ENCODE peak calls at places on chromosomes 12 and 14, in ten cellular contexts. E is midbrain; R is effector memory CD8-positive, alpha-beta T cell; P is T-helper 1 cell; L is neural crest cell; Q is naive thymus-derived CD8-positive, alpha-beta T cell; H is K562; Y is GM10248; V is EL; D is mesenteric fat pad. O is an unnamed sample.

GRCh38 chr12:130661501-130662255 is 54.4 kb downstream of the RIMBP2 start:
- DNase-seq in E (no peak), R (no peak), P (no peak), L (no peak), Q (no peak), H (peak), Y (no peak), V (no peak), D (no peak), O (peak)

GRCh38 chr12:76952995-76953394 is 74.2 kb upstream of the CSRP2 start:
- DNase-seq in E (no peak), R (no peak), P (no peak), L (no peak), Q (no peak), H (no peak), Y (no peak), V (no peak), D (no peak), O (no peak)

GRCh38 chr12:74499192-74499591 is 38.4 kb upstream of the ATXN7L3B start:
- DNase-seq in E (no peak), R (no peak), P (no peak), L (no peak), Q (no peak), H (no peak), Y (no peak), V (no peak), D (no peak), O (no peak)

GRCh38 chr12:82745807-82746206 is 59.1 kb downstream of the TMTC2 start:
- DNase-seq in E (no peak), R (no peak), P (no peak), L (no peak), Q (no peak), H (no peak), Y (no peak), V (no peak), D (no peak), O (no peak)

GRCh38 chr14:103692159-103692558 is 23.1 kb downstream of the XRCC3 start:
- DNase-seq in E (no peak), R (no peak), P (no peak), L (no peak), Q (no peak), H (no peak), Y (no peak), V (no peak), D (peak), O (no peak)

GRCh38 chr14:22336031-22336430 is 253.0 kb downstream of the DAD1 start:
- DNase-seq in E (no peak), R (no peak), P (no peak), L (no peak), Q (no peak), H (no peak), Y (no peak), V (no peak), D (no peak), O (no peak)

GRCh38 chr14:91299483-91300115 is 55.1 kb upstream of the GPR68 start:
- DNase-seq in E (no peak), R (no peak), P (no peak), L (no peak), Q (no peak), H (no peak), Y (no peak), V (no peak), D (no peak), O (no peak)

GRCh38 chr12:57047981-57048380 is 1.9 kb downstream of the MYO1A start:
- DNase-seq in E (no peak), R (no peak), P (no peak), L (no peak), Q (no peak), H (no peak), Y (no peak), V (peak), D (no peak), O (no peak)

GRCh38 chr14:50318031-50318626 is 6.0 kb downstream of the DMAC2L start:
- DNase-seq in E (peak), R (no peak), P (no peak), L (no peak), Q (no peak), H (no peak), Y (no peak), V (peak), D (no peak), O (no peak)

GRCh38 chr12:48977290-48978281 is 536 bp upstream of the WNT1 start:
- DNase-seq in E (no peak), R (peak), P (peak), L (peak), Q (peak), H (peak), Y (peak), V (peak), D (no peak), O (peak)